ENCODE peak calls at places on chromosomes 6 and 20, in seven cellular contexts. N, R, H, C, A, F and I are unnamed samples.

GRCh38 chr20:48098099-48098498 is 312.8 kb upstream of the SULF2 start:
- DNase-seq in N (no peak), R (no peak), H (no peak), C (no peak), A (no peak), F (no peak), I (peak)

GRCh38 chr6:143757346-143757832 is 79.6 kb downstream of the PHACTR2 start:
- DNase-seq in N (no peak), R (no peak), H (no peak), C (no peak), A (no peak), F (no peak), I (no peak)

GRCh38 chr20:41029150-41029872 is 689 bp downstream of the TOP1 start:
- DNase-seq in N (peak), R (no peak), H (no peak), C (peak), A (no peak), F (peak), I (peak)

GRCh38 chr6:79127660-79128059 is 49.6 kb upstream of the PHIP start:
- DNase-seq in N (no peak), R (no peak), H (no peak), C (no peak), A (no peak), F (no peak), I (no peak)

GRCh38 chr20:38117635-38118034 is 47.4 kb downstream of the TGM2 start:
- DNase-seq in N (peak), R (no peak), H (peak), C (no peak), A (no peak), F (no peak), I (peak)

GRCh38 chr6:12592634-12593033 is 123.9 kb upstream of the PHACTR1 start:
- DNase-seq in N (no peak), R (no peak), H (peak), C (no peak), A (no peak), F (no peak), I (peak)

GRCh38 chr6:101422811-101423210 is 29.3 kb downstream of the GRIK2 start:
- DNase-seq in N (no peak), R (no peak), H (no peak), C (no peak), A (no peak), F (no peak), I (no peak)

GRCh38 chr6:46651006-46651405 is 1.6 kb downstream of the CYP39A1 start:
- DNase-seq in N (no peak), R (no peak), H (no peak), C (no peak), A (no peak), F (no peak), I (no peak)

GRCh38 chr20:692044-692443 is 16.4 kb upstream of the SCRT2 start:
- DNase-seq in N (no peak), R (no peak), H (no peak), C (no peak), A (no peak), F (no peak), I (no peak)

GRCh38 chr6:95431637-95432228 is 145.6 kb upstream of the MANEA start:
- DNase-seq in N (no peak), R (peak), H (no peak), C (no peak), A (peak), F (peak), I (peak)

GRCh38 chr6:18102783-18103509 is 19.5 kb downstream of the NHLRC1 start:
- DNase-seq in N (no peak), R (no peak), H (no peak), C (no peak), A (no peak), F (no peak), I (no peak)

GRCh38 chr6:168158980-168159349 is 80.0 kb upstream of the FRMD1 start:
- DNase-seq in N (no peak), R (no peak), H (no peak), C (no peak), A (no peak), F (no peak), I (no peak)

GRCh38 chr20:57964011-57964862 is 254.4 kb upstream of the PMEPA1 start:
- DNase-seq in N (no peak), R (no peak), H (peak), C (no peak), A (no peak), F (no peak), I (no peak)

GRCh38 chr20:39057143-39057542 is 95.0 kb downstream of the DHX35 start:
- DNase-seq in N (no peak), R (no peak), H (no peak), C (no peak), A (no peak), F (no peak), I (no peak)

GRCh38 chr6:134106702-134107101 is 54.3 kb upstream of the SLC2A12 start:
- DNase-seq in N (no peak), R (no peak), H (no peak), C (no peak), A (no peak), F (no peak), I (no peak)

GRCh38 chr6:47258724-47259347 is 50.9 kb downstream of the TNFRSF21 start:
- DNase-seq in N (no peak), R (no peak), H (no peak), C (no peak), A (no peak), F (no peak), I (no peak)

GRCh38 chr20:11375368-11375767 is 542.3 kb upstream of the BTBD3 start:
- DNase-seq in N (no peak), R (no peak), H (no peak), C (no peak), A (no peak), F (no peak), I (no peak)

GRCh38 chr6:98581725-98582124 is 252.6 kb upstream of the POU3F2 start:
- DNase-seq in N (no peak), R (no peak), H (no peak), C (no peak), A (no peak), F (no peak), I (no peak)

GRCh38 chr20:43984587-43984986 is 69.9 kb downstream of the TOX2 start:
- DNase-seq in N (no peak), R (no peak), H (no peak), C (no peak), A (no peak), F (no peak), I (no peak)